ENCODE peak calls at places on chromosomes 13 and 19, in eight cellular contexts. Y, L, B, X, M, D, V and O are unnamed samples.
A peak's percentile ranks its signal among the peaks of the same experiment; 100 is the strongest.

GRCh38 chr13:50646070-50646469 is 197.4 kb downstream of the DLEU7 start:
- DNase-seq in V (no peak), M (no peak), X (no peak), B (no peak), D (no peak), Y (no peak), L (no peak), O (no peak)

GRCh38 chr19:2016041-2016807 is 710 bp upstream of the BTBD2 start:
- DNase-seq in M (peak; percentile 83), Y (peak; percentile 78), V (no peak), D (peak; percentile 62), L (peak; percentile 67), X (peak; percentile 91), B (peak; percentile 75), O (no peak)

GRCh38 chr13:60931858-60932546 is 483.6 kb downstream of the PCDH20 start:
- DNase-seq in V (no peak), Y (no peak), L (no peak), M (no peak), X (no peak), B (no peak), D (peak; percentile 91), O (no peak)

GRCh38 chr13:30051531-30052060 is 201.2 kb upstream of the UBL3 start:
- DNase-seq in D (peak; percentile 22), Y (no peak), L (peak; percentile 17), M (no peak), B (no peak), V (no peak), X (no peak), O (no peak)

GRCh38 chr13:82436099-82436585 is 1446.1 kb downstream of the SLITRK1 start:
- DNase-seq in X (no peak), M (no peak), D (peak; percentile 46), B (no peak), L (no peak), V (no peak), Y (no peak), O (no peak)

GRCh38 chr13:113967206-113967720 is 6.6 kb downstream of the C13orf46 start:
- DNase-seq in V (no peak), B (no peak), Y (no peak), M (peak; percentile 35), L (no peak), X (peak; percentile 36), D (no peak), O (no peak)

GRCh38 chr13:91805605-91806004 is 407.2 kb downstream of the GPC5 start:
- DNase-seq in M (no peak), D (peak; percentile 4), L (peak; percentile 45), V (no peak), Y (no peak), B (no peak), X (no peak), O (no peak)

GRCh38 chr19:49861127-49861526 is 6.2 kb downstream of the PNKP start:
- DNase-seq in M (peak; percentile 47), D (no peak), B (peak; percentile 81), X (peak; percentile 84), Y (no peak), L (peak; percentile 64), V (no peak), O (no peak)

GRCh38 chr13:24270639-24271131 is 38.7 kb upstream of the C1QTNF9 start:
- DNase-seq in V (no peak), L (peak; percentile 24), X (peak; percentile 89), D (no peak), M (peak; percentile 78), Y (peak; percentile 47), B (no peak), O (peak; percentile 42)

GRCh38 chr19:35963514-35963913 is 27.3 kb downstream of the LRFN3 start:
- DNase-seq in Y (peak; percentile 91), M (no peak), L (peak; percentile 92), V (peak; percentile 52), B (no peak), X (no peak), D (peak; percentile 28), O (no peak)

GRCh38 chr19:37654118-37654517 is 1.1 kb downstream of the ZFP30 start:
- DNase-seq in B (no peak), L (no peak), X (no peak), D (no peak), M (no peak), Y (no peak), V (no peak), O (no peak)

GRCh38 chr19:46131485-46132143 is 7.1 kb upstream of the IGFL3 start:
- DNase-seq in X (no peak), Y (no peak), V (no peak), D (no peak), L (no peak), M (no peak), B (no peak), O (no peak)
- H3K27ac ChIP-seq in X (no peak overlapping the region), Y (no peak overlapping the region), V (no peak overlapping the region), D (no peak overlapping the region), L (peak overlapping the region; percentile 88), M (no peak overlapping the region), B (no peak overlapping the region), O (no peak overlapping the region)

DNA sequence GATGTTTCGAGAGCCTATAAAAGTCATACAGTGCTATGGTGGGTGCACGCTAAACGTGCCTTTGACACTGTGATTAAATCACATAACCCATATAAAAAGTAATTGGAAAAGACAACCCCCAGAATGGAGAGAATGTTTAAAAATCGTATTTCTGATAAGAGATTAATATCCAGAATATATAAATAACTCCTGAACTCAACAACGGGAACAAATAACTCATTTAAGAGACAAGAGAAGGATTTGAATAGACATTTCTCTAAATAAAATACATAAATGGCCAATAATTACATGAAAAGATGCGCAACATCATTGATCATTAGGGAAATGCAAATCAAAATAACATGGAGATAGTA is 37.0 kb upstream of the IGFL4 start:
- DNase-seq in L (no peak), M (no peak), B (no peak), X (no peak), Y (no peak), V (no peak), D (no peak), O (no peak)
- H3K4me3 ChIP-seq in L (no peak overlapping the region), M (no peak overlapping the region), B (no peak overlapping the region), X (no peak overlapping the region), Y (no peak overlapping the region), V (no peak overlapping the region), D (no peak overlapping the region), O (no peak overlapping the region)

DNA sequence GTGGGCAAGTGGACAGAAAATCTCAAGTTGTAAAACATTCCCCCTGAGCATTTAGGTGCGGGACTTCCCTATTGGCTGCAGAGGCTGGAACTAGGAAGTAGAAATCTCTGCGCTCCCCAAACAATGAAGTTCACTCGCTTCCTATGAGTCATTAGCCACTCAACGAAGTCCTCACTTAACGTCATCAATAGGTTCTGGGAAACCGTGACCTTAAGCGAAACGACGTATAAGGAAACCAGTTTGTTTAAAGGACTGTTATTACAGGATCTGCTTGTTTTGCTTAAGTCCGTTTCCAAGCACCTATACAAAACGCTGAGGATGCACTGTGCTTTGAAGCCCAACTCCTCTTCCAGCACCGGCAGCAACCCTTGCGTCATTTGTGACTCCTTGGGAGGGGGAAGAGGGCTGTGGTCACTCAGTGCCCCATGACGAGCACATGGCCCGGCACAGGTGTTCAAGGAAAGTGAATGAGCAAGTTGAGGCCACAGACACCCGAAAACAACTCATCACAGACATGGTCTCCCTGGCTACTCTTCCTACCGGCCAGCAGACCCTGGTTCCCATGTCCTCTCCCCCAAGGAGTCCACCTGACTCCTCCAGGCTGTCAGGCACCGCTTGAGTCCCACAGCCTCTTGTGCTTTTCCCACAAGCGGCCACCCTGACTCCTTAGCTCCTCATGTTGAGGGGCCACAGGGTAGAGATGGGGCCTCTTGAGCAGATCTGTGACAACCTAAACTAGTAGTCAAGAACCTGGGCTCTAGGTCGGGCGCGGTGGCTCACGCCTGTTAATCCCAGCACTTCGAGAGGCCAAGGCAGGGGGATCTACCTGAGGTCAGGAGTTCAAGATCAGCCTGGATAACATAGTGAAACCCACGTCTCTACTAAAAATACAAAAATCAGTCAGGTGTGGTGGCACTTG is 4.8 kb downstream of the RPS16 start:
- DNase-seq in B (no peak), Y (no peak), V (no peak), L (peak; percentile 74), M (no peak), X (no peak), D (peak; percentile 93), O (peak; percentile 80)
- H3K27ac ChIP-seq in B (peak overlapping the region; percentile 67), Y (peak overlapping the region; percentile 56), V (no peak overlapping the region), L (peak overlapping the region; percentile 100), M (no peak overlapping the region), X (no peak overlapping the region), D (peak overlapping the region; percentile 100), O (peak overlapping the region; percentile 70)

GRCh38 chr13:80342541-80343371 is 1.8 kb upstream of the SPRY2 start:
- DNase-seq in V (no peak), L (peak; percentile 83), D (peak; percentile 82), Y (peak; percentile 90), X (peak; percentile 93), M (peak; percentile 91), B (peak; percentile 81), O (no peak)
- H3K4me3 ChIP-seq in V (peak overlapping the region; percentile 49), L (peak overlapping the region; percentile 77), D (peak overlapping the region; percentile 99), Y (peak overlapping the region; percentile 96), X (peak overlapping the region; percentile 80), M (peak overlapping the region; percentile 83), B (peak overlapping the region; percentile 88), O (peak overlapping the region; percentile 46)